ENCODE peak calls at places on chromosomes 13 and 19, in ten cellular contexts. U, X, F, N, Z, J, A, M, H and L are unnamed samples.

GRCh38 chr13:39379118-39379517 is 223.9 kb downstream of the LHFPL6 start:
- DNase-seq in U (no peak), X (no peak), F (no peak), N (no peak), Z (no peak), J (no peak), A (no peak), M (no peak), H (no peak), L (no peak)

GRCh38 chr13:106649495-106649894 is 81.6 kb upstream of the ARGLU1 start:
- DNase-seq in U (no peak), X (peak; percentile 72), F (no peak), N (peak; percentile 31), Z (peak; percentile 22), J (no peak), A (no peak), M (no peak), H (no peak), L (peak; percentile 58)

GRCh38 chr19:53193534-53194222 is 520 bp upstream of the ZNF665 start:
- DNase-seq in U (no peak), X (no peak), F (no peak), N (no peak), Z (no peak), J (no peak), A (no peak), M (no peak), H (no peak), L (no peak)

GRCh38 chr13:108595416-108596257 is 33.8 kb upstream of the MYO16 start:
- DNase-seq in U (no peak), X (no peak), F (no peak), N (no peak), Z (no peak), J (no peak), A (no peak), M (no peak), H (no peak), L (no peak)

GRCh38 chr13:113567681-113568080 is 16.9 kb upstream of the TFDP1 start:
- DNase-seq in U (no peak), X (peak; percentile 2), F (no peak), N (no peak), Z (no peak), J (no peak), A (no peak), M (no peak), H (peak; percentile 7), L (no peak)

GRCh38 chr19:29504454-29504853 is 21.3 kb upstream of the VSTM2B start:
- DNase-seq in U (no peak), X (no peak), F (no peak), N (no peak), Z (no peak), J (no peak), A (no peak), M (no peak), H (no peak), L (no peak)

GRCh38 chr19:33132425-33132824 is 511 bp downstream of the WDR88 start:
- DNase-seq in U (no peak), X (no peak), F (no peak), N (no peak), Z (no peak), J (no peak), A (no peak), M (no peak), H (no peak), L (no peak)

GRCh38 chr13:41500501-41500900 is 43.2 kb downstream of the RGCC start:
- DNase-seq in U (no peak), X (no peak), F (no peak), N (no peak), Z (peak; percentile 22), J (no peak), A (peak; percentile 44), M (no peak), H (no peak), L (no peak)

GRCh38 chr19:29543381-29543780 is 17.6 kb downstream of the VSTM2B start:
- DNase-seq in U (peak; percentile 16), X (no peak), F (no peak), N (peak; percentile 6), Z (no peak), J (peak; percentile 14), A (no peak), M (no peak), H (no peak), L (no peak)

GRCh38 chr19:56840452-56841193 is at the start of the genes PEG3 and ZIM2:
- DNase-seq in U (peak; percentile 86), X (no peak), F (no peak), N (peak; percentile 81), Z (no peak), J (peak; percentile 55), A (no peak), M (peak; percentile 87), H (peak; percentile 96), L (no peak)

GRCh38 chr19:4326837-4327251 is 11.8 kb downstream of the STAP2 start:
- DNase-seq in U (no peak), X (no peak), F (no peak), N (no peak), Z (no peak), J (no peak), A (no peak), M (no peak), H (no peak), L (no peak)

GRCh38 chr13:51806571-51806970 is 2.6 kb upstream of the DHRS12 start:
- DNase-seq in U (no peak), X (peak; percentile 56), F (no peak), N (no peak), Z (no peak), J (no peak), A (no peak), M (no peak), H (no peak), L (no peak)

GRCh38 chr13:27534108-27534975 is 84.0 kb upstream of the MTIF3 start:
- DNase-seq in U (no peak), X (no peak), F (no peak), N (no peak), Z (no peak), J (no peak), A (no peak), M (no peak), H (no peak), L (no peak)

GRCh38 chr13:75670496-75670895 is 34.4 kb downstream of the LMO7 start:
- DNase-seq in U (no peak), X (no peak), F (no peak), N (no peak), Z (no peak), J (no peak), A (no peak), M (no peak), H (no peak), L (no peak)

DNA sequence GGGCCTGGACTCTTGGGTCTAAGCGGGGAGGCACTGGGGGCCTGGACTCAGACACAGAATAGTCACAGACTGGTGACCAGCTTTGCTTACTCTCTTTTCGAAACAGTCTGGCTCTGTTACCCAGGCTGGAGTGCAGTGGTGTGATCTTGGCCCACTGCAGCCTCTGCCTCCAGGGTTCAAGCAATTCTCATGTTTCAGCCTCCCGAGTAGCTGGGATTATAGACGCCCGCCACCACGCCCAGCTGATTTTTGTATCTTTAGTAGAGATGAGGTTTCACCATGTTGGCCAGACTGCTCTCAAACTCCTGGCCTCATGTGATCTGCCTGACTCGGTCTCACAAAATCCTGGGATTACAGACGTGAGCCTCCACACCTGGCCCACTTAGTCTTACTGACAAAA is 11.1 kb downstream of the MED25 start:
- DNase-seq in U (no peak), X (no peak), F (peak; percentile 61), N (no peak), Z (no peak), J (no peak), A (no peak), M (no peak), H (no peak), L (no peak)
- TF ChIP-seq POLR2A in U (no peak), X (no peak), F (no peak), N (no peak), Z (no peak), J (no peak), A (no peak), M (no peak), H (no peak), L (no peak)

GRCh38 chr19:50909240-50910070 is 1.7 kb downstream of the KLK4 start:
- DNase-seq in U (no peak), X (peak; percentile 29), F (no peak), N (no peak), Z (no peak), J (no peak), A (peak; percentile 36), M (no peak), H (peak; percentile 72), L (peak; percentile 84)
- TF ChIP-seq POLR2A in U (no peak), X (no peak), F (no peak), N (no peak), Z (no peak), J (no peak), A (no peak), M (no peak), H (no peak), L (no peak)

DNA sequence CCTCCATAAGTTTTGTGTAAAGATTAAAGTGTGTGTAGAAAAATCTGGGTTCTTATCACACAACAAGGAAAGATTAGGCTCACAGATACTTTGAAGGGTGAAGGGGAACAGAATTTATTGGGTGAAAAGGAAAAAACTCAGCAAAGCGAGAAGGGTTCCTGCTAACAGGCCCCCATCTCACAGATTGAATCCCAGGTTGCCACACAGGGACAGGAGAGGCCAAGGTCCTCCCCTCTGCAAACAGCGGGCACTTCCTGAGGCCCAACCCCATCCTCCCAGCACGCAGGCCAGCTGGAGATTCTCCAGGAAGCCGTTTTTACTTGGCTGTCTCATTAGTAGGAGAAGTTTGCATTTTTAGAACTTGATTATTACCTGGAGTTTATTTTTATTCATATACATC is 15.2 kb upstream of the ERCC5 start:
- DNase-seq in U (no peak), X (peak; percentile 41), F (no peak), N (no peak), Z (no peak), J (peak; percentile 87), A (no peak), M (no peak), H (no peak), L (peak; percentile 59)
- TF ChIP-seq POLR2A in U (no peak), X (no peak), F (no peak), N (no peak), Z (no peak), J (no peak), A (no peak), M (no peak), H (no peak), L (no peak)

DNA sequence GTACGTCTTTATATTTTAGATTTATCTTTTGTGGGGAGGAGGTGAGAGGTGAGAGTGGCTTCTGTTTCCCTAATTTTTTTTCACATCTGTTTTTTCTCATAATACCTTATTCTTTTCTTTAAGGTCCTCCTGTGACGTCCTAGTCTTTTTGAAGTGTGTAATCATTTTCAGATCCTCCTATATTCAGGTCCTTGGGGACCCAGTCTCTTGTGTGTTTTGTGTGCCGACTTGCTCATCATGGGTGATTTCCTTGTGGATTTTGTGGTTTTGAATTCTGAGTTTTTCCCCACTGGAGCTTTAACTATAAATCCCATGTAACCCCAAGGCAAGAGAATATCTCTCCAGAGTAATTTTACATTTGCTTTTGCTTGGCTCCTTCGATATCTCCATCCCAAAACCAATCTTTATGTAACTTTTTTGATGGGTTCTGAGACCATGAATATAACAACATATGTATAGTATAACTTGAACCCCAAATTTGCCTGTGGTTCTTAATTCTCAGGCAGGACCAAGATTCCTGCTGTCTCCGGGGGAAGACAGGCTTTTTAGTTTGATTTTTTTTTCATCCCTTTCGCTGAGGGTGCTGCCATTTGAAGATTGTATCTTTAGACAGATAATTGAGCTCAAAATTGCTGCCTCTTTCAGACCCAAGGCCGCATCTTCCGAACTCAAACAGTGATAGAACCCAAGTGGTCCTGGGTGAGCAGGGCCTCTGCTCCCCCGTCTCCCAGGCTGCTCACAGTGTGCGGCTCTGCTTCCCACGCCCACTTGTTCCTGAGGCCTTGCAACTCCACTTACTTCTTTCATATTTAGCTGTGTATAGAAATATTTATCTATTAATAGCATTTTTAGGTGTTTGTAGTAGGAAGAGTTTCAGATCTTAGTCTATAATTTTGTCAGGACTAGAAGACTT is 59.1 kb upstream of the GPR183 start:
- DNase-seq in U (no peak), X (no peak), F (no peak), N (no peak), Z (no peak), J (no peak), A (no peak), M (no peak), H (no peak), L (peak; percentile 28)
- TF ChIP-seq POLR2A in U (no peak), X (no peak), F (no peak), N (no peak), Z (no peak), J (no peak), A (no peak), M (no peak), H (no peak), L (no peak)